ENCODE peak calls at places on chromosomes 6 and 20, in nine cellular contexts. T is heart right ventricle; R is right lobe of liver; B is RWPE2; K is naive thymus-derived CD4-positive, alpha-beta T cell; M is left lung; E is pancreas; I is K562; H is body of pancreas. X is an unnamed sample.

GRCh38 chr6:31725502-31726350 is 2.6 kb downstream of the MPIG6B start:
- ATAC-seq in M (no peak), K (no peak), B (no peak), R (no peak), E (no peak), I (no peak), T (no peak), H (no peak), X (no peak)

GRCh38 chr6:51021171-51021570 is 202.5 kb downstream of the TFAP2B start:
- ATAC-seq in E (no peak), T (no peak), R (no peak), K (no peak), I (no peak), H (no peak), M (no peak), B (no peak), X (no peak)

GRCh38 chr6:76532647-76533046 is 460.2 kb upstream of the IMPG1 start:
- ATAC-seq in H (no peak), E (no peak), I (no peak), R (peak; percentile 18), T (no peak), K (no peak), B (no peak), M (no peak), X (no peak)

GRCh38 chr6:12603711-12604049 is 112.9 kb upstream of the PHACTR1 start:
- ATAC-seq in E (no peak), K (no peak), M (no peak), R (no peak), I (no peak), H (no peak), T (no peak), B (no peak), X (no peak)

GRCh38 chr6:43772571-43773049 is 2.6 kb downstream of the VEGFA start:
- ATAC-seq in M (no peak), H (no peak), K (no peak), R (no peak), I (peak; percentile 2), E (peak; percentile 3), T (peak; percentile 24), B (no peak), X (no peak)

GRCh38 chr6:90028080-90028778 is 134.0 kb downstream of the GJA10 start:
- ATAC-seq in T (no peak), H (no peak), K (peak; percentile 14), R (no peak), I (no peak), B (no peak), M (no peak), E (no peak), X (no peak)

GRCh38 chr6:111563581-111563980 is 42.1 kb downstream of the TRAF3IP2 start:
- ATAC-seq in E (no peak), T (no peak), K (no peak), B (no peak), R (no peak), H (no peak), M (no peak), I (no peak), X (no peak)

GRCh38 chr6:24455061-24455460 is 34.3 kb downstream of the GPLD1 start:
- ATAC-seq in E (no peak), T (no peak), B (no peak), I (no peak), H (no peak), R (no peak), K (no peak), M (no peak), X (no peak)

GRCh38 chr6:118719351-118720124 is 68.1 kb upstream of the CEP85L start:
- ATAC-seq in H (no peak), R (no peak), B (no peak), T (no peak), E (no peak), K (peak; percentile 88), M (no peak), I (peak; percentile 13), X (no peak)

GRCh38 chr20:3785240-3786125 is 1.1 kb downstream of the CENPB start:
- ATAC-seq in H (no peak), R (no peak), M (peak; percentile 2), E (no peak), T (peak; percentile 36), K (no peak), I (peak; percentile 35), B (peak; percentile 1), X (no peak)

GRCh38 chr6:165820407-165820806 is 157.4 kb upstream of the PDE10A start:
- ATAC-seq in M (no peak), E (no peak), R (no peak), B (no peak), H (no peak), I (no peak), T (no peak), K (no peak), X (no peak)

GRCh38 chr6:165818200-165818599 is 155.2 kb upstream of the PDE10A start:
- ATAC-seq in M (no peak), H (no peak), E (no peak), K (no peak), B (no peak), I (no peak), T (no peak), R (no peak), X (no peak)

GRCh38 chr6:165817771-165818170 is 154.7 kb upstream of the PDE10A start:
- ATAC-seq in R (no peak), B (no peak), T (no peak), H (no peak), M (no peak), E (no peak), I (no peak), K (no peak), X (no peak)

GRCh38 chr6:165820934-165821333 is 157.9 kb upstream of the PDE10A start:
- ATAC-seq in H (no peak), I (no peak), K (no peak), B (no peak), M (peak; percentile 56), R (no peak), T (no peak), E (no peak), X (no peak)

GRCh38 chr6:165819394-165819793 is 156.4 kb upstream of the PDE10A start:
- ATAC-seq in K (no peak), T (peak; percentile 59), M (peak; percentile 43), I (no peak), B (no peak), E (peak; percentile 37), R (peak; percentile 51), H (no peak), X (no peak)
- H3K4me3 ChIP-seq in K (no peak overlapping the region), T (no peak overlapping the region), M (no peak overlapping the region), I (no peak overlapping the region), B (no peak overlapping the region), E (no peak overlapping the region), R (no peak overlapping the region), H (no peak overlapping the region), X (no peak overlapping the region)

GRCh38 chr6:152298055-152298647 is 339.0 kb downstream of the SYNE1 start:
- ATAC-seq in K (no peak), T (no peak), R (no peak), B (no peak), I (no peak), E (no peak), M (no peak), H (no peak), X (no peak)
- H3K4me3 ChIP-seq in K (no peak overlapping the region), T (no peak overlapping the region), R (no peak overlapping the region), B (no peak overlapping the region), I (no peak overlapping the region), E (no peak overlapping the region), M (no peak overlapping the region), H (no peak overlapping the region), X (no peak overlapping the region)

DNA sequence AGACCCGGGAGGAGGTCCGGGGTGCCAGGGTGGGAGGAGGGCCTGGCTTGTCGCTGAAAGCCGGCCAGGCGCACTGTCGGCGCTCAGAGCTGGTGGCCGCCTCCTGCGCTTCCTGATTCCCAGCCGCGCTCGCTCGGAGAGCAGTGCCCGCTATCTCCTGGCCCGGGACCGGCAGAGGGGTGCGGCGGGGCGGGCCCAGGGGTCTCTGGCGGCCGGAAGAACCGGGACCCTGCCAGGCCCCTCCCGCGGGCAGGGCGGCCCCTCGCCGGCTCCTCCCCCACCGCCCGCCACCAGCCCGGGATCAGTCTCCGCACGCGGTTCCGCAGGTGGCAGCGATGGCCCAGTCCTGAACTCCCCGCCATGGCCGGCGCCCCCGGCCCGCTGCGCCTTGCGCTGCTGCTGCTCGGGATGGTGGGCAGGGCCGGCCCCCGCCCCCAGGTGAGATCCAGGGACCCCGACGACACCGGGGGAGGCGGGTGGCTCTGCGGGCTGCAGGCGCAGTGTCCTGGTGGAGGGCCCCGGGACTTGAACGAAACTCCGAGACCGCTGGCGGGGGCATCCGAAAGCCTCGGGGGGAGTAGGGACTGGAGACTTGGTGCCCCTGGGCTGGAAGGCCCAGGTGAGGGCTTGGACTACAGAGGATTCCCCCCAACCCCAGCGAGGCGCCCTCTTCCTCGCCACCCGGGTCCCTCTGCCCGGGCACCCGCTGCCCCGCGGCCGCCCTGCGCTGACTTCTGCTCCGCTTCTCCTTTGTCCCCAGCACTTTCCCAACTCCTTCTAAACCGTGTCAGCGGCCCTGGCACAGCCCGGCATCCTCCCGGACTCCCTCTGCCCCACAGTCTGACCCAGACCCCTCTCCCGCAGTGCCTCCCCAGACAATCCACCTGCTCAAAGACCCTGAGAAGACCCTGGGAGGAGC is at the start of gene GLP1R:
- ATAC-seq in M (peak; percentile 42), K (no peak), B (no peak), E (peak; percentile 83), H (peak; percentile 73), R (peak; percentile 15), I (no peak), T (peak; percentile 51), X (no peak)
- H3K4me3 ChIP-seq in M (no peak within 1 kb of the TSS), K (no peak within 1 kb of the TSS), B (no peak within 1 kb of the TSS), E (peak within 1 kb of the TSS; percentile 44), H (peak within 1 kb of the TSS; percentile 24), R (no peak within 1 kb of the TSS), I (no peak within 1 kb of the TSS), T (peak within 1 kb of the TSS; percentile 33), X (peak within 1 kb of the TSS; percentile 44)

GRCh38 chr6:56539503-56540105 is 103.1 kb downstream of the DST start:
- ATAC-seq in H (no peak), T (no peak), B (no peak), E (no peak), I (no peak), R (no peak), M (no peak), K (no peak), X (no peak)
- H3K4me3 ChIP-seq in H (no peak overlapping the region), T (no peak overlapping the region), B (peak overlapping the region; percentile 45), E (peak overlapping the region; percentile 55), I (no peak overlapping the region), R (no peak overlapping the region), M (no peak overlapping the region), K (no peak overlapping the region), X (peak overlapping the region; percentile 48)

DNA sequence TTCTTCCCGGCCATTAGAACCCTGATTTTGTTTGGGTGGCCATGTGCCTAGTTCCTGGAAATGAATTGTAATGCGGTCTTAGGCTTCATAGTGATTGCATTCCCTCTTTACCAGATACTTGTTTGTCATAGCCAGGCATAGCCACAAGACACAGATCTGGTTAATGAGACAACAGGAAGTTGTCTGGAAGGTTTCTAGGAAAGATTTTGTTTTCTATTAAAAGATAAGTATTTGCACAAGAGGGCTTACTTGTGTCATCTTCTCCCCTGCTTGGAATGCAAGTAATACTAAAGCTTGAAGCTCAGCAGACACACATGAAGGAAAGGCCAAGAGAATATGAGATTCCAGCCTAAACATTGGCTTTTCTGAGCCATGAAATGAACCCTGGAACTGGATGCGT is 12.9 kb downstream of the FARS2 start:
- ATAC-seq in R (no peak), B (no peak), T (no peak), E (no peak), M (no peak), H (no peak), I (no peak), K (no peak), X (no peak)
- H3K4me3 ChIP-seq in R (no peak overlapping the region), B (no peak overlapping the region), T (no peak overlapping the region), E (no peak overlapping the region), M (no peak overlapping the region), H (no peak overlapping the region), I (no peak overlapping the region), K (no peak overlapping the region), X (no peak overlapping the region)

GRCh38 chr20:63360850-63361497 is at the start of gene CHRNA4:
- ATAC-seq in H (no peak), I (no peak), M (no peak), K (no peak), R (no peak), T (no peak), E (no peak), B (no peak), X (no peak)
- H3K4me3 ChIP-seq in H (no peak within 1 kb of the TSS), I (no peak within 1 kb of the TSS), M (no peak within 1 kb of the TSS), K (no peak within 1 kb of the TSS), R (no peak within 1 kb of the TSS), T (no peak within 1 kb of the TSS), E (no peak within 1 kb of the TSS), B (no peak within 1 kb of the TSS), X (no peak within 1 kb of the TSS)

X was measured in gastroesophageal sphincter.